ENCODE peak calls at places on chromosomes 3 and 15, in nine cellular contexts. C, T, A, N, U, K, Z, Y and W are unnamed samples.

GRCh38 chr3:190566043-190566933 is 52.4 kb downstream of the IL1RAP start:
- DNase-seq in C (peak), T (no peak), A (peak), N (peak), U (peak), K (peak), Z (peak), Y (no peak), W (peak)

GRCh38 chr15:47185222-47185800 is 532.0 kb upstream of the SEMA6D start:
- DNase-seq in C (no peak), T (no peak), A (no peak), N (no peak), U (no peak), K (no peak), Z (no peak), Y (no peak), W (no peak)

GRCh38 chr3:63351159-63352007 is 73.3 kb downstream of the SYNPR start:
- DNase-seq in C (peak), T (no peak), A (peak), N (no peak), U (peak), K (no peak), Z (peak), Y (peak), W (no peak)

GRCh38 chr15:29854413-29854812 is 32.1 kb upstream of the TJP1 start:
- DNase-seq in C (peak), T (no peak), A (no peak), N (no peak), U (no peak), K (no peak), Z (no peak), Y (no peak), W (no peak)

GRCh38 chr15:41055706-41056105 is 60.4 kb downstream of the INO80 start:
- DNase-seq in C (no peak), T (no peak), A (no peak), N (no peak), U (no peak), K (no peak), Z (no peak), Y (no peak), W (no peak)

GRCh38 chr3:197023998-197024651 is 5.5 kb downstream of the MELTF start:
- DNase-seq in C (no peak), T (no peak), A (no peak), N (no peak), U (no peak), K (no peak), Z (no peak), Y (no peak), W (no peak)

GRCh38 chr15:95247068-95247984 is 1016.0 kb downstream of the MCTP2 start:
- DNase-seq in C (peak), T (no peak), A (peak), N (no peak), U (peak), K (no peak), Z (no peak), Y (no peak), W (no peak)

GRCh38 chr15:41928637-41929620 is 35.1 kb upstream of the SPTBN5 start:
- DNase-seq in C (no peak), T (no peak), A (no peak), N (no peak), U (peak), K (no peak), Z (no peak), Y (no peak), W (no peak)

GRCh38 chr15:46892621-46893160 is 824.6 kb upstream of the SEMA6D start:
- DNase-seq in C (no peak), T (no peak), A (no peak), N (no peak), U (peak), K (no peak), Z (no peak), Y (no peak), W (no peak)